ENCODE peak calls at places on chromosomes 6 and 20, in ten cellular contexts. Y is RWPE2; O is colonic mucosa; S is Peyer's patch; J is heart left ventricle; R is CD8-positive, alpha-beta T cell; Z is A673; D is IMR-90; K is fibroblast of pulmonary artery; A is heart right ventricle. T is an unnamed sample.

GRCh38 chr6:169938731-169939130 is 187.3 kb downstream of the ERMARD start:
- DNase-seq in A (no peak), S (no peak), Y (no peak), D (no peak), O (no peak), J (no peak), Z (no peak), R (no peak), K (no peak), T (no peak)

GRCh38 chr20:1938464-1939269 is 43.5 kb downstream of the SIRPA start:
- DNase-seq in Z (no peak), S (no peak), Y (no peak), O (no peak), A (no peak), K (no peak), R (no peak), D (no peak), J (no peak), T (no peak)

GRCh38 chr20:48406462-48407235 is 421.1 kb downstream of the PREX1 start:
- DNase-seq in A (no peak), Y (no peak), D (no peak), S (no peak), J (no peak), O (no peak), R (no peak), K (no peak), Z (no peak), T (no peak)

GRCh38 chr20:37451616-37452015 is 69.4 kb upstream of the NNAT start:
- DNase-seq in Z (no peak), A (no peak), R (no peak), K (no peak), J (no peak), S (peak), O (no peak), D (no peak), Y (peak), T (no peak)

GRCh38 chr6:85449818-85450577 is at the start of gene NT5E:
- DNase-seq in A (peak), K (peak), J (peak), O (peak), R (peak), Z (peak), Y (peak), S (peak), D (peak), T (peak)

GRCh38 chr6:35483892-35484645 is 12.8 kb downstream of the TEAD3 start:
- DNase-seq in Y (peak), R (no peak), A (no peak), J (no peak), K (no peak), O (no peak), S (peak), D (no peak), Z (no peak), T (no peak)

GRCh38 chr6:53056273-53056672 is 8.9 kb upstream of the FBXO9 start:
- DNase-seq in S (no peak), K (no peak), R (no peak), O (no peak), D (no peak), Z (no peak), Y (no peak), A (no peak), J (no peak), T (no peak)

GRCh38 chr6:56900784-56901183 is 54.1 kb upstream of the BEND6 start:
- DNase-seq in R (no peak), K (no peak), J (no peak), D (no peak), A (no peak), S (no peak), O (no peak), Z (no peak), Y (no peak), T (no peak)

GRCh38 chr6:100504786-100505737 is 40.3 kb upstream of the SIM1 start:
- DNase-seq in A (no peak), Y (no peak), S (no peak), K (peak), O (no peak), R (no peak), D (peak), Z (no peak), J (peak), T (peak)

GRCh38 chr20:17059465-17059864 is 167.4 kb upstream of the PCSK2 start:
- DNase-seq in Z (peak), K (no peak), J (no peak), R (no peak), O (no peak), Y (no peak), A (no peak), S (no peak), D (peak), T (peak)

GRCh38 chr6:14575961-14576360 is 458.4 kb downstream of the CD83 start:
- DNase-seq in O (no peak), Y (no peak), D (no peak), K (no peak), J (no peak), R (no peak), A (no peak), S (no peak), Z (no peak), T (no peak)

GRCh38 chr20:13771853-13772453 is 12.8 kb downstream of the ESF1 start:
- DNase-seq in K (peak), O (no peak), R (no peak), J (no peak), Y (no peak), A (no peak), Z (peak), S (no peak), D (peak), T (peak)

GRCh38 chr20:23132293-23132929 is 46.3 kb upstream of the CD93 start:
- DNase-seq in S (peak), R (no peak), K (no peak), A (no peak), O (no peak), J (no peak), Z (no peak), Y (peak), D (no peak), T (no peak)

GRCh38 chr6:6984585-6985366 is 123.0 kb upstream of the RREB1 start:
- DNase-seq in O (peak), D (no peak), R (no peak), Z (no peak), J (no peak), S (peak), K (no peak), A (no peak), Y (no peak), T (no peak)

GRCh38 chr6:124822118-124822746 is 140.0 kb upstream of the RNF217 start:
- DNase-seq in A (no peak), Y (no peak), S (no peak), K (no peak), R (no peak), Z (no peak), D (no peak), O (no peak), J (no peak), T (no peak)

GRCh38 chr6:32439708-32440214 is at the start of gene HLA-DRA:
- DNase-seq in A (peak), K (peak), Z (peak), J (no peak), O (peak), D (peak), S (peak), Y (no peak), R (peak), T (peak)

GRCh38 chr6:72626126-72626525 is 4.3 kb downstream of the KCNQ5 start:
- DNase-seq in A (no peak), S (no peak), O (no peak), Z (no peak), Y (no peak), K (no peak), R (no peak), D (no peak), J (no peak), T (no peak)

GRCh38 chr20:37331060-37331857 is 14.7 kb upstream of the SRC start:
- DNase-seq in D (no peak), Y (no peak), S (peak), K (no peak), J (no peak), Z (no peak), O (no peak), A (no peak), R (no peak), T (no peak)

GRCh38 chr20:47354388-47354709 is 2.1 kb downstream of the ZMYND8 start:
- DNase-seq in D (no peak), R (no peak), Z (no peak), J (no peak), A (no peak), K (no peak), S (no peak), O (no peak), Y (no peak), T (no peak)

GRCh38 chr6:159679091-159680077 is 13.7 kb downstream of the SOD2 start:
- DNase-seq in S (no peak), R (no peak), Y (no peak), O (no peak), A (no peak), D (peak), K (no peak), Z (no peak), J (no peak), T (peak)

GRCh38 chr20:7348253-7348652 is 580.8 kb downstream of the BMP2 start:
- DNase-seq in O (no peak), Z (no peak), R (no peak), A (no peak), K (no peak), D (no peak), Y (no peak), S (no peak), J (no peak), T (no peak)

GRCh38 chr6:131811510-131811909 is 3.7 kb downstream of the ENPP1 start:
- DNase-seq in O (no peak), A (no peak), S (no peak), J (no peak), D (no peak), R (no peak), Z (no peak), K (no peak), Y (no peak), T (no peak)

GRCh38 chr6:42860481-42860880 is 18.9 kb upstream of the RPL7L1 start:
- DNase-seq in K (no peak), R (no peak), J (no peak), Z (no peak), A (no peak), S (no peak), O (no peak), Y (no peak), D (no peak), T (no peak)

GRCh38 chr6:111481836-111482235 is 1.2 kb downstream of the REV3L start:
- DNase-seq in J (no peak), S (no peak), R (no peak), O (peak), A (no peak), Z (no peak), Y (no peak), D (peak), K (peak), T (no peak)

GRCh38 chr6:140174509-140174908 is 800.1 kb upstream of the CITED2 start:
- DNase-seq in D (peak), A (no peak), O (no peak), R (no peak), Y (peak), Z (no peak), K (peak), J (no peak), S (no peak), T (peak)

GRCh38 chr20:49739042-49739441 is 25.4 kb upstream of the B4GALT5 start:
- DNase-seq in J (no peak), Y (no peak), O (no peak), S (no peak), R (no peak), Z (no peak), A (no peak), D (no peak), K (no peak), T (no peak)

GRCh38 chr6:133187114-133187513 is 54.0 kb upstream of the EYA4 start:
- DNase-seq in Y (no peak), A (no peak), O (no peak), R (no peak), K (no peak), S (no peak), Z (no peak), D (no peak), J (no peak), T (no peak)

GRCh38 chr6:46863791-46864190 is 57.9 kb downstream of the ADGRF5 start:
- DNase-seq in O (no peak), Y (no peak), Z (no peak), S (no peak), R (no peak), A (no peak), D (no peak), K (no peak), J (no peak), T (no peak)

GRCh38 chr6:4672772-4673171 is 103.4 kb upstream of the CDYL start:
- DNase-seq in D (peak), R (no peak), Z (no peak), K (peak), A (no peak), J (no peak), Y (no peak), O (peak), S (no peak), T (no peak)

GRCh38 chr6:96742702-96743101 is 94.6 kb downstream of the GPR63 start:
- DNase-seq in R (no peak), J (no peak), Z (no peak), K (no peak), Y (no peak), A (no peak), D (no peak), O (no peak), S (no peak), T (no peak)

GRCh38 chr20:45796336-45797070 is 4.7 kb downstream of the DNTTIP1 start:
- DNase-seq in Y (no peak), K (no peak), D (no peak), O (no peak), Z (no peak), J (no peak), S (no peak), R (no peak), A (no peak), T (no peak)

GRCh38 chr20:62246872-62247652 is 8.7 kb downstream of the OSBPL2 start:
- DNase-seq in Z (no peak), Y (no peak), S (no peak), D (no peak), R (no peak), O (no peak), A (peak), J (peak), K (no peak), T (no peak)

GRCh38 chr20:37147250-37147649 is 31.9 kb upstream of the RPN2 start:
- DNase-seq in K (no peak), R (no peak), A (no peak), Y (no peak), D (no peak), S (no peak), J (no peak), O (no peak), Z (no peak), T (no peak)

GRCh38 chr6:43835872-43836419 is 65.9 kb downstream of the VEGFA start:
- DNase-seq in D (peak), R (no peak), K (no peak), S (peak), J (no peak), O (no peak), Y (no peak), Z (no peak), A (no peak), T (no peak)

GRCh38 chr6:129575378-129576118 is 134.4 kb downstream of the ARHGAP18 start:
- DNase-seq in A (peak), K (peak), J (no peak), O (no peak), Z (peak), D (peak), R (no peak), Y (no peak), S (no peak), T (peak)
- H3K4me3 ChIP-seq in A (peak), K (no peak), J (no peak), O (no peak), Z (no peak), D (peak), R (peak), Y (no peak), S (no peak), T (no peak)

GRCh38 chr6:291697-292505 is at the start of gene DUSP22:
- DNase-seq in D (peak), K (peak), R (peak), J (peak), Z (peak), Y (peak), A (peak), S (peak), O (peak), T (peak)

GRCh38 chr6:293185-294174 is 1.2 kb downstream of the DUSP22 start:
- DNase-seq in D (no peak), Z (no peak), S (no peak), A (peak), K (peak), J (peak), O (peak), Y (no peak), R (peak), T (peak)

GRCh38 chr6:291148-291696 is 1.1 kb upstream of the DUSP22 start:
- DNase-seq in S (no peak), Y (no peak), K (peak), A (no peak), Z (no peak), J (no peak), D (no peak), R (no peak), O (no peak), T (peak)

GRCh38 chr6:294656-295565 is 2.6 kb downstream of the DUSP22 start:
- DNase-seq in D (no peak), S (no peak), R (no peak), J (no peak), O (no peak), K (no peak), Y (no peak), Z (no peak), A (no peak), T (no peak)

GRCh38 chr6:292506-293184 is 358 bp downstream of the DUSP22 start:
- DNase-seq in A (peak), J (peak), O (peak), Y (no peak), K (peak), R (peak), D (peak), S (peak), Z (peak), T (peak)
- TF ChIP-seq CTCF in A (no peak), J (no peak), O (no peak), Y (peak), K (no peak), R (no peak), D (no peak), S (no peak), Z (no peak), T (no peak)

DNA sequence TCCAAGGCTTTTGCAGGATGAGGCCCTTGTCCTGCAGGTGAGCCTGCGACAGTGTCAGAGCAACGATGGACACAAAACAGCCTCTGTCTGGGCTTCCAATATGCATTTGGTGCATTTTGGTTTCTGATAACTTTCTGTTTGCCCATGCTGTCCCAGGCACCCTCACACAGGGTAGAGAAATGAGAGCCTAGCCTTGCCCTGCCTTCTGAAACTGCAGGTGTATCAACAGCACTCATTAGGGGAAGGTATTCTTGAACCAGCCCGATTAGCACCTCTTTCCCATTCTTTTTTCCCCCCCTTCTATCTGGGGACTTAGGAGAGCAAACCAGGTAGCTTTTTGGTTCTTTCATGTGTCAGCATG is 30.3 kb downstream of the CHMP4B start:
- DNase-seq in S (no peak), O (no peak), A (no peak), R (no peak), K (no peak), D (no peak), Z (no peak), Y (no peak), J (no peak), T (no peak)
- H3K4me3 ChIP-seq in S (no peak), O (no peak), A (no peak), R (no peak), K (no peak), D (no peak), Z (no peak), Y (no peak), J (no peak), T (no peak)

DNA sequence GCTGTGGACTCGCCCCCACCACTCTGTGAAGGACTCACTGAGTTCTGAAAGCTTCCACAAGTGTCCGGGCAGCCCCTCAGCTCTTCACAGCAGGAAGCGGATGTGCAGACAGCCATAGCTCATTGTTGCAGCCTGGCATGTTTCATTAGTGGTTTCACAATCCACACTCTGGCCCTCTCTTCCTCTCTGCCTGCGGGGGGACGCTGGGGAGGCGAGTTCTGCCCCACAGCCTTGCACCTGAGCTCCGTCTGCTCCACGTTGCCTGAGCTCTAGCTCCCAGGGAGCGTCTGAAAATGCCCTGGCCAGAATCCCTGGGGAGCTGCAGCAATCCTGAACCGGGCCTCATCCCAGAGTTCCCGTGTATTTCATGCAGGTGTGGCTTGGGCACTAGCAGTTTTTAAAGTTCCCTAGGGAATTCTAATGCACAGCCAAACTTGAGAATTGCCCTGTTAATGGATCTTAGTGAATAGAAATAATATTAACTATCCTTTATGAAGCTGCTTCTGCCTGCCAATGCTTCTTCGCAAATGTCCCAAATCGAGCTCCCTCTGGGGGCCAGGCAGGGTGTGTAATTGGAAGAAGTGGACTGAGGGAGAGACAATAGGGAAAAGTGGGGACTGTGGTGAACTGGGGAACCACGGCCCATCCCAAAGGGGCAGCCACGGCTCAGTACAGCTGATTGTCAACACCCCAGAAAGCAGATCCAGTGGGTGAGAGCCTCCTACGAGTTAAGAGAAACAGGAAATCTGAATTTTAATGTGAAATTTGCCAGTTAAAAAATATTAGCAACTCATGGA is 51.5 kb downstream of the CTCFL start:
- DNase-seq in Y (peak), K (peak), O (no peak), Z (peak), J (no peak), R (peak), D (no peak), A (no peak), S (no peak), T (peak)
- TF ChIP-seq CTCF in Y (no peak), K (no peak), O (no peak), Z (peak), J (no peak), R (no peak), D (no peak), A (no peak), S (no peak), T (peak)

GRCh38 chr6:41531591-41532582 is 14.3 kb upstream of the FOXP4 start:
- DNase-seq in J (no peak), D (peak), R (peak), Y (no peak), Z (peak), S (no peak), O (no peak), A (no peak), K (peak), T (peak)
- H3K4me3 ChIP-seq in J (no peak), D (no peak), R (peak), Y (no peak), Z (no peak), S (peak), O (no peak), A (no peak), K (no peak), T (no peak)

T was measured in astrocyte of the spinal cord.